ENCODE peak calls at places on chromosomes 12 and 14, in seven cellular contexts. F is mesenchymal stem cell, W is H9, Y is trophoblast cell, B is IMR-90, X is neuronal stem cell, M is H1. V is an unnamed sample.

GRCh38 chr12:67991158-67991557 is 1.9 kb downstream of the IFNG-AS1 start:
- DNase-seq in Y (no peak), F (no peak), W (no peak), B (no peak), X (no peak), M (no peak), V (no peak)

GRCh38 chr14:102314242-102315011 is 5.1 kb upstream of the ZNF839 start:
- DNase-seq in X (peak), W (peak), F (peak), M (no peak), B (peak), Y (peak), V (peak)

GRCh38 chr14:37695836-37696235 is 100.4 kb downstream of the TTC6 start:
- DNase-seq in B (peak), M (no peak), X (no peak), F (no peak), W (no peak), Y (no peak), V (no peak)

GRCh38 chr12:52819021-52819420 is 5.1 kb upstream of the KRT4 start:
- DNase-seq in W (no peak), Y (no peak), M (no peak), B (no peak), F (no peak), X (no peak), V (no peak)

GRCh38 chr14:61569783-61570182 is 125.5 kb upstream of the HIF1A start:
- DNase-seq in F (peak), Y (peak), B (peak), X (no peak), M (no peak), W (no peak), V (no peak)

GRCh38 chr14:68367444-68368014 is 425.3 kb downstream of the ZFP36L1 start:
- DNase-seq in W (no peak), F (peak), B (no peak), Y (no peak), M (no peak), X (no peak), V (no peak)

GRCh38 chr12:113912761-113913295 is 53.3 kb downstream of the RBM19 start:
- DNase-seq in X (peak), M (peak), Y (peak), B (peak), F (peak), W (peak), V (peak)

GRCh38 chr14:32588448-32589320 is 259.6 kb downstream of the AKAP6 start:
- DNase-seq in B (peak), X (peak), F (peak), Y (peak), W (peak), M (no peak), V (peak)

GRCh38 chr14:74955229-74955999 is at the start of gene PGF:
- DNase-seq in F (peak), M (no peak), X (peak), Y (peak), W (peak), B (no peak), V (peak)

GRCh38 chr12:104990950-104991349 is 4.8 kb downstream of the NOPCHAP1 start:
- DNase-seq in F (no peak), Y (no peak), B (no peak), W (no peak), X (no peak), M (no peak), V (no peak)

GRCh38 chr12:126667340-126667739 is 1599.6 kb upstream of the TMEM132C start:
- DNase-seq in X (no peak), B (no peak), W (no peak), M (no peak), Y (peak), F (no peak), V (no peak)

GRCh38 chr12:94202245-94203180 is 54.1 kb downstream of the PLXNC1 start:
- DNase-seq in B (no peak), W (no peak), X (no peak), F (no peak), Y (no peak), M (no peak), V (no peak)

GRCh38 chr12:57377103-57377840 is 53.6 kb downstream of the R3HDM2 start:
- DNase-seq in W (no peak), X (no peak), B (no peak), Y (peak), F (no peak), M (no peak), V (peak)

GRCh38 chr12:56900583-56900982 is 33.6 kb downstream of the SDR9C7 start:
- DNase-seq in B (peak), W (no peak), Y (no peak), F (peak), M (no peak), X (no peak), V (peak)

GRCh38 chr14:23669441-23669840 is 33.3 kb downstream of the DHRS2 start:
- DNase-seq in X (no peak), M (no peak), F (no peak), B (no peak), W (no peak), Y (no peak), V (no peak)
- H3K23ac ChIP-seq in X (no peak), M (no peak), F (no peak), B (no peak), W (no peak), Y (no peak), V (no peak)

GRCh38 chr12:112848972-112849371 is 57.4 kb downstream of the RPH3A start:
- DNase-seq in X (no peak), B (no peak), M (no peak), F (no peak), Y (no peak), W (no peak), V (peak)

GRCh38 chr12:112848338-112848715 is 56.8 kb downstream of the RPH3A start:
- DNase-seq in Y (no peak), B (no peak), F (no peak), X (no peak), W (no peak), M (no peak), V (no peak)

GRCh38 chr12:112846619-112847018 is 55.1 kb downstream of the RPH3A start:
- DNase-seq in X (no peak), B (no peak), W (no peak), Y (no peak), M (no peak), F (no peak), V (no peak)

GRCh38 chr12:112850343-112850742 is 56.4 kb upstream of the OAS1 start:
- DNase-seq in Y (peak), X (no peak), M (no peak), F (no peak), B (no peak), W (no peak), V (no peak)

GRCh38 chr12:112847708-112848337 is 56.3 kb downstream of the RPH3A start:
- DNase-seq in F (no peak), M (no peak), X (no peak), W (peak), Y (no peak), B (no peak), V (peak)
- H3K23ac ChIP-seq in F (no peak), M (no peak), X (no peak), W (no peak), Y (no peak), B (no peak), V (no peak)

DNA sequence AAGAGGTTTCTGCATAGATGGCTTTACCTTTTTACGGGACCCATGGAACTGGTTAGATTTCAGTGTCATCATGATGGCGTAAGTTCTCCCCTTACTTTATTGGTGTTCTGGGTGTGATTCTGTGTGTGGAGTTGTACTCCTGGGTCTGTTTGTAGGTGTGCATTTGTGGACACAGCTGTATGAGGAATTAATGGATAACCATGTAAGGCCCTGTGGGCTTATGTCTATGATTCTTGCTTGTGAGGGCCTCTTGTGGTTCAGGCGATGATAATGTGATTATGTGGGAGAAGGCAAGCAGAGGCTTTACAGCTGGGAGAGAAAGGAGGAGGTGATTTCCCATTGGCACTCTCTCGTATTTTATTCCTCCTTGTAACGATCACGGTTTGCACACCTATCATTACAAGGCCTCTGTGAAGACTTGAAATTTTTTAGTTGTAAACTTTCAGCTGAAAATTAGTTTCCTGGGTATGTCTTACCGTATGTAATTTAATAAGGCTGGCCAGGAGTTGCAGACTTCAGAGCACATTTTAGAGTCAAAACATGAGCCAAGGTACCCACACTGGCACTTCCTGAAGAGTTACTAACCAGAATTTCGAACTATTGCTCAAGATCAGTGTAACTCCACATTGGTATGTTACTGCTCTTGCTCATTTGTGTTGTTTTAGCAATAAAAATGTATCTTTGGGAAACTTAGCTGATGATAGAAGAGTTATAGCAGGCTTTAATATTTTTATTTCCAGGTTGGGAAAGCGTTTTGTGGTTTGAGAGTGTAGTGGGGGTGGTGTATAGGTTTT is 96.3 kb downstream of the SCN8A start:
- DNase-seq in B (peak), W (no peak), Y (peak), M (no peak), X (no peak), F (no peak), V (no peak)
- H3K23ac ChIP-seq in B (no peak), W (no peak), Y (no peak), M (no peak), X (no peak), F (no peak), V (no peak)

GRCh38 chr12:124998705-124999104 is 5.3 kb downstream of the BRI3BP start:
- DNase-seq in W (no peak), X (no peak), F (no peak), B (no peak), Y (no peak), M (no peak), V (no peak)
- H3K23ac ChIP-seq in W (no peak), X (no peak), F (no peak), B (no peak), Y (no peak), M (no peak), V (no peak)

GRCh38 chr14:99004112-99004511 is 267.9 kb downstream of the BCL11B start:
- DNase-seq in X (no peak), W (no peak), F (no peak), Y (peak), M (no peak), B (no peak), V (no peak)
- H3K23ac ChIP-seq in X (no peak), W (no peak), F (no peak), Y (no peak), M (no peak), B (no peak), V (no peak)

DNA sequence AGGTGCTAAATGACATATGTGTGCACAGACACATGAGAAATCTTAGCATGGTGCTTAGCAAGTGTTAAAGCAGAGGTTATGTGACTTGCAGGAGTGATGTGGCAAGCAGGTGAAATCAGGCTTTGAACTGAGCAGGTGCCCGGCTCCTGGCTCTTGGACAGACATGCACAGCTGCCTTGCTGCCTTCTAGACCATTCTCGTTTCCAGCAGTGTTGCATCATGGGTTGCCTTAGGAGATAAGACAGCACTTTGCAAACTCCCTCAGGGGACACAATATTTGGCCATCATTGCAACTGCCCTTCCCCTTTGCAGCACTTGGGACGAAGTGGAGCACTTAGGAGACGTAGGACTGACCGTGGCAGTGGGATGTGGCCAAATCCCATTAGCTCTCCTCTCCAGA is 17.2 kb upstream of the GSC start:
- DNase-seq in W (no peak), Y (peak), X (no peak), F (no peak), B (no peak), M (no peak), V (no peak)
- H3K23ac ChIP-seq in W (no peak), Y (no peak), X (no peak), F (no peak), B (no peak), M (no peak), V (no peak)